ENCODE peak calls at places on chromosomes 7 and 10, in four cellular contexts. Y is H9, T is IMR-90, A is H1. P is an unnamed sample.

GRCh38 chr10:119657725-119658124 is 6.5 kb downstream of the BAG3 start:
- DNase-seq in Y (no peak), A (no peak), T (peak; percentile 48), P (no peak)

GRCh38 chr10:11875499-11876281 is 52.5 kb downstream of the PROSER2 start:
- DNase-seq in A (no peak), Y (no peak), T (peak; percentile 87), P (peak; percentile 85)

GRCh38 chr10:98323221-98324164 is 55.5 kb upstream of the LOXL4 start:
- DNase-seq in T (peak; percentile 98), Y (no peak), A (no peak), P (peak; percentile 12)

GRCh38 chr7:85773116-85773783 is 586.4 kb upstream of the SEMA3D start:
- DNase-seq in T (peak; percentile 52), Y (no peak), A (no peak), P (no peak)

GRCh38 chr10:17229016-17229716 is 1.1 kb downstream of the VIM start:
- DNase-seq in T (peak; percentile 89), Y (peak; percentile 64), A (peak; percentile 77), P (peak; percentile 88)

GRCh38 chr7:29013931-29014330 is 55.8 kb upstream of the TRIL start:
- DNase-seq in A (no peak), T (no peak), Y (no peak), P (no peak)

GRCh38 chr10:100878291-100878910 is 34.4 kb upstream of the SLF2 start:
- DNase-seq in A (peak; percentile 71), Y (peak; percentile 80), T (peak; percentile 77), P (peak; percentile 86)

GRCh38 chr10:67549390-67549789 is 146.6 kb downstream of the CTNNA3 start:
- DNase-seq in A (no peak), Y (no peak), T (peak; percentile 73), P (no peak)

GRCh38 chr7:33774762-33775523 is 130.4 kb upstream of the BMPER start:
- DNase-seq in T (peak; percentile 81), Y (no peak), A (no peak), P (no peak)

GRCh38 chr10:3398825-3399646 is 226.5 kb upstream of the PITRM1 start:
- DNase-seq in A (no peak), Y (no peak), T (no peak), P (no peak)

GRCh38 chr7:98210513-98211220 is 572 bp upstream of the BHLHA15 start:
- DNase-seq in Y (peak; percentile 77), T (no peak), A (peak; percentile 79), P (peak; percentile 55)

GRCh38 chr10:59877191-59877671 is 29.1 kb downstream of the CCDC6 start:
- DNase-seq in T (peak; percentile 78), Y (no peak), A (no peak), P (no peak)

GRCh38 chr7:30057741-30058140 is 29.5 kb downstream of the PLEKHA8 start:
- DNase-seq in T (peak; percentile 24), A (no peak), Y (no peak), P (no peak)

GRCh38 chr7:40805361-40805760 is 670.6 kb downstream of the SUGCT start:
- DNase-seq in A (no peak), T (no peak), Y (no peak), P (no peak)

GRCh38 chr10:103592186-103593021 is 98.9 kb downstream of the NEURL1 start:
- DNase-seq in A (peak; percentile 87), T (peak; percentile 38), Y (peak; percentile 77), P (peak; percentile 66)

GRCh38 chr7:39535720-39536119 is 30.5 kb upstream of the YAE1 start:
- DNase-seq in A (no peak), Y (no peak), T (no peak), P (no peak)

GRCh38 chr10:13834581-13835286 is 248.0 kb downstream of the PRPF18 start:
- DNase-seq in T (peak; percentile 52), Y (no peak), A (no peak), P (peak; percentile 27)

GRCh38 chr10:68163735-68164134 is 54.4 kb downstream of the MYPN start:
- DNase-seq in Y (no peak), T (no peak), A (no peak), P (no peak)

GRCh38 chr10:22252286-22252800 is 34.5 kb upstream of the EBLN1 start:
- DNase-seq in T (no peak), Y (peak; percentile 46), A (no peak), P (peak; percentile 49)

GRCh38 chr7:64626557-64626956 is 39.4 kb upstream of the ZNF107 start:
- DNase-seq in A (no peak), T (no peak), Y (no peak), P (no peak)

GRCh38 chr7:122675011-122675410 is 23.9 kb downstream of the RNF133 start:
- DNase-seq in A (no peak), Y (no peak), T (no peak), P (no peak)

GRCh38 chr10:23656735-23657134 is 217.9 kb downstream of the OTUD1 start:
- DNase-seq in A (no peak), T (no peak), Y (no peak), P (peak; percentile 60)

GRCh38 chr7:50508471-50508943 is 56.7 kb downstream of the DDC start:
- DNase-seq in Y (no peak), T (no peak), A (no peak), P (no peak)

GRCh38 chr10:93457511-93457910 is 24.6 kb downstream of the MYOF start:
- DNase-seq in Y (no peak), A (no peak), T (no peak), P (no peak)

GRCh38 chr7:73850212-73850611 is 7.9 kb upstream of the METTL27 start:
- DNase-seq in A (no peak), Y (no peak), T (no peak), P (no peak)

GRCh38 chr7:2405201-2405600 is 1.8 kb downstream of the CHST12 start:
- DNase-seq in Y (no peak), T (no peak), A (no peak), P (no peak)

GRCh38 chr7:28575241-28575643 is 162.9 kb downstream of the CREB5 start:
- DNase-seq in T (peak; percentile 22), A (no peak), Y (no peak), P (peak; percentile 42)

GRCh38 chr10:92064506-92064905 is 140.9 kb downstream of the BTAF1 start:
- DNase-seq in A (no peak), T (peak; percentile 48), Y (no peak), P (no peak)

GRCh38 chr7:8295638-8296361 is 33.8 kb upstream of the ICA1 start:
- DNase-seq in Y (peak; percentile 56), T (peak; percentile 74), A (no peak), P (peak; percentile 94)

GRCh38 chr10:116722736-116723427 is 19.5 kb downstream of the HSPA12A start:
- DNase-seq in T (no peak), A (no peak), Y (no peak), P (no peak)

GRCh38 chr10:116720241-116721047 is 21.9 kb downstream of the HSPA12A start:
- DNase-seq in Y (no peak), A (no peak), T (no peak), P (no peak)

GRCh38 chr10:116721991-116722392 is 20.4 kb downstream of the HSPA12A start:
- DNase-seq in A (no peak), Y (no peak), T (peak; percentile 78), P (no peak)

GRCh38 chr10:116721048-116721897 is 21.1 kb downstream of the HSPA12A start:
- DNase-seq in Y (no peak), T (no peak), A (no peak), P (no peak)

DNA sequence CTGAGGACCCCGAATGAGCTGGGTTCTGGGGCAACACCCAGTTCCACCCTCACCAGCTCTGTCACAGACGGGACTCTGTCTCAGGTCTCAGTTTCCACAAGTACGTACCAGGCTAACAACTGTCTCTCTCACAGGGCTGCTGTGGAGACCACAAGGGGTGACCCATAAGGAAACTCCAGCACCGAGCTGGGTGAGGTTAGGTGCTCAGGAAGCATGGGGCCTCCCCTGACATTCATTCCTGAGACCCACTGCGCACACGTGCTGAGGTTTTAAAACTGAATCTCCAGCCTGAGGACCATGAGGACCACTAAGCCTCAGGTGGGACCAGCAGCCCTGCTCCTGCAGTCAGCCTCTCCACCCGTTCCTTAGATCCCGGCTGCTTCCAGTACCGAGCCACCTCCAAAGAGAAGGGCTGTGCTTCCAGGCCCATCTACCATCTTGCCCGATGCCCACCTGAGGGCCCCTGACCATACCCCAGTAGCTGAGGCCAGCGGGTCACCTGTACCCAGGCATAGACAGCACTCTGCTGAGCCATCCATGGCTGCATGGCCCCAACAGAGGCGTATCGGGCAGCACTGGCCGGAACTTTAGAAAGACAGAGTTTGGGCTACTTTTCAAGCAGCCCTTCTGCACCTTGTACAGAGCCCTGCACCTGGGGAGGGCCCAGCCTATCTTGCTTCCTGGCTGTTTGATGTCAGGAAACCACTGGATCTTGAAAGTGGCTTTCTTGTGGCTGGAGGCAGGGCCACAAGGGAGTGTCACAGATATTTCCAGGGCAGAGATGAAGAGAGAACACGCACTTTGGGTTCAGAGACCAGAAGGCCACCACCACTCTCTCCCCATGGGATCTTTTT is 18.7 kb downstream of the HSPA12A start:
- DNase-seq in Y (no peak), T (no peak), A (no peak), P (no peak)
- H4K5ac ChIP-seq in Y (no peak overlapping the region), T (no peak overlapping the region), A (no peak overlapping the region), P (no peak overlapping the region)

GRCh38 chr10:53361936-53362335 is 589.4 kb upstream of the MBL2 start:
- DNase-seq in Y (no peak), A (no peak), T (no peak), P (no peak)
- H3K18ac ChIP-seq in Y (no peak overlapping the region), A (peak overlapping the region; percentile 26), T (no peak overlapping the region), P (peak overlapping the region; percentile 92)

GRCh38 chr7:90006988-90007387 is 147.3 kb upstream of the STEAP1 start:
- DNase-seq in T (no peak), Y (no peak), A (no peak), P (no peak)
- H4K5ac ChIP-seq in T (no peak overlapping the region), Y (no peak overlapping the region), A (peak overlapping the region; percentile 91), P (no peak overlapping the region)

DNA sequence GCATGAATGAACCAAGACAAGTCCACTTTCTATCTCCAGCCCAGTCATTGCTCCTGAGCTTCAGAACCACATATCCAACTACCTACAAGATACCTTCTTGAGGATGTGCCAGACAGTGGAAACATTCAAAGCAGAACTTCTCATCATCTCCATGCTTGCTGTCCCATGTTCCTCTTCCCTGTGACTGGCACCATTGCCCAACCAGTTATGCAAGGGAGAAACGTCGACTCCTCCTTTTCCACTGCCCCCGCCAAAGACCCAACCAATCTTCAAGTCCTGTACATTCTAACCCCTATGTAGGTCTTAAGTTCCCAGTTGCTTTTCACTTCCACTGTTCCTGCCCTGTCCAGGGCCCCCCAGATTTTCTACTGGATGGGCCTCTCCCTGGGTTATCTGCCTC is 225.7 kb downstream of the RPS24 start:
- DNase-seq in T (no peak), Y (no peak), A (no peak), P (no peak)
- H3K18ac ChIP-seq in T (no peak overlapping the region), Y (no peak overlapping the region), A (no peak overlapping the region), P (no peak overlapping the region)

DNA sequence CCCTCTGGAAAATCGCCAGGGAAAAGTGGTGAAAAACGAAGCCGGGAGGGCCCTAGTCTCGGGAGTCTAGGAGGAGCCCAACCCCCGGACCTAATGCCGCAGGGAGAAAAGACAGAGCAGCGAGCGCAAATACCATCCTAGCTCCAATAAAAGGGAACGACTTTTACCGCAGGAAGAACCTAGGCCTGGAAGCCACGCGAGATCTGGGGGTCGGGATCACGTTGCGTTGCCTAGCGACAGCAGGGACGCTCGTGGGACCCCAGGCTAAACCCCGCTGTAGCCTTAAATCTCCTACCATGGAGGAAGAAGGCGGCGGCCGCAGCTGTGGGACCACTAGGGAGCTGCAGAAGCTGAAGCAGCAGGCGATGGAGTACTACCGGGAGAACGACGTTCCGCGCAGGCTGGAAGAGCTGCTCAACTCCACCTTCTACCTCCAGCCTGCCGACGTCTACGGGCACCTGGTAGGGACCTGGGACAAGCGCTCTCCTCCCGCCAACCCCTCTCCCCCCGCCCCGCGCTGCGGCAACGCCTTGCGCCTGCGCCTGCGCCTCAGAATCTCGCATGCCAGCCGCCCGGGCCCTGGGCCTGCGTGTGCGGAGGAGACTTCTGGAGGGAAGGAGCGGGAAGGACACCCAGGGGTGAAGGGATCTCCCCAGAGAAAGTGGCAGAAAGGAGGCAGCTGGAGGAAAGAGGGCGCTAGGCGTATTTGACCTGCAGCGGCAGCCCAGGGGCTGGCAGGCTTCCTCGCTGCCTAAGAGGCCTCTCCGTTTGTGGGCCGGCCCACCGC is at the start of gene ENO4:
- DNase-seq in T (peak; percentile 73), Y (peak; percentile 94), A (peak; percentile 92), P (peak; percentile 97)
- H4K5ac ChIP-seq in T (peak within 1 kb of the TSS; percentile 73), Y (no peak within 1 kb of the TSS), A (peak within 1 kb of the TSS; percentile 71), P (peak within 1 kb of the TSS; percentile 81)

P was measured in mesendoderm.